ENCODE peak calls at places on chromosome 15, in four cellular contexts. C is foreskin fibroblast, K is AG10803, L is fibroblast of lung. T is an unnamed sample.

GRCh38 chr15:52295421-52295991 is at the start of gene MYO5C:
- DNase-seq in C (no peak), K (no peak), L (peak; percentile 43), T (no peak)

GRCh38 chr15:80010131-80010673 is 39.2 kb upstream of the BCL2A1 start:
- DNase-seq in C (peak; percentile 57), K (peak; percentile 20), L (peak; percentile 24), T (no peak)

GRCh38 chr15:76206325-76206976 is 104.8 kb downstream of the ETFA start:
- DNase-seq in C (no peak), K (peak; percentile 33), L (peak; percentile 67), T (no peak)

GRCh38 chr15:74443100-74443909 is 9.5 kb upstream of the SEMA7A start:
- DNase-seq in C (no peak), K (peak; percentile 58), L (peak; percentile 88), T (no peak)

GRCh38 chr15:60004019-60004845 is at the start of gene FOXB1:
- DNase-seq in C (no peak), K (no peak), L (no peak), T (no peak)

GRCh38 chr15:45186771-45187577 is 792 bp downstream of the SHF start:
- DNase-seq in C (no peak), K (no peak), L (no peak), T (no peak)

GRCh38 chr15:93300796-93301195 is 211.8 kb upstream of the RGMA start:
- DNase-seq in C (no peak), K (no peak), L (no peak), T (no peak)

GRCh38 chr15:84023636-84024035 is 211.9 kb upstream of the GOLGA6L4 start:
- DNase-seq in C (peak; percentile 0), K (peak; percentile 15), L (peak; percentile 6), T (no peak)

GRCh38 chr15:31574761-31575160 is 248.1 kb downstream of the KLF13 start:
- DNase-seq in C (no peak), K (no peak), L (no peak), T (no peak)

GRCh38 chr15:30788595-30788994 is 115.1 kb upstream of the FAN1 start:
- DNase-seq in C (no peak), K (no peak), L (no peak), T (no peak)

GRCh38 chr15:58070801-58071418 is 5.4 kb upstream of the ALDH1A2 start:
- DNase-seq in C (peak; percentile 46), K (peak; percentile 46), L (peak; percentile 30), T (peak; percentile 3)

GRCh38 chr15:32919749-32920414 is 202.1 kb downstream of the GREM1 start:
- DNase-seq in C (peak; percentile 93), K (peak; percentile 100), L (peak; percentile 93), T (no peak)

GRCh38 chr15:85491663-85492062 is 111.3 kb downstream of the AKAP13 start:
- DNase-seq in C (no peak), K (no peak), L (no peak), T (no peak)

GRCh38 chr15:61822511-61822910 is 237.7 kb downstream of the VPS13C start:
- DNase-seq in C (no peak), K (no peak), L (no peak), T (no peak)

GRCh38 chr15:48040166-48040817 is 80.5 kb upstream of the SLC24A5 start:
- DNase-seq in C (peak; percentile 38), K (peak; percentile 10), L (peak; percentile 66), T (no peak)

GRCh38 chr15:37053070-37053653 is 47.2 kb downstream of the MEIS2 start:
- DNase-seq in C (no peak), K (no peak), L (peak; percentile 93), T (no peak)

GRCh38 chr15:44195151-44195740 is at the start of gene FRMD5:
- DNase-seq in C (peak; percentile 94), K (peak; percentile 95), L (peak; percentile 96), T (peak; percentile 85)

GRCh38 chr15:62482715-62483429 is 317.8 kb upstream of the C2CD4B start:
- DNase-seq in C (no peak), K (peak; percentile 69), L (peak; percentile 59), T (no peak)

GRCh38 chr15:96992817-96993216 is 662.3 kb downstream of the NR2F2 start:
- DNase-seq in C (no peak), K (no peak), L (no peak), T (no peak)

GRCh38 chr15:48616216-48616615 is 29.3 kb downstream of the FBN1 start:
- DNase-seq in C (no peak), K (peak; percentile 68), L (no peak), T (no peak)

GRCh38 chr15:85024509-85025336 is 43.1 kb downstream of the PDE8A start:
- DNase-seq in C (peak; percentile 44), K (peak; percentile 72), L (peak; percentile 88), T (no peak)

GRCh38 chr15:69903476-69904295 is 194.0 kb downstream of the TLE3 start:
- DNase-seq in C (peak; percentile 26), K (peak; percentile 60), L (peak; percentile 37), T (no peak)